ENCODE peak calls at places on chromosomes 5 and 9, in four cellular contexts. E is fibroblast of mammary gland, J is AG09309, Q is IMR-90. Y is an unnamed sample.

GRCh38 chr5:14486486-14486885 is 95.1 kb upstream of the OTULINL start:
- DNase-seq in E (peak; percentile 81), J (no peak), Q (peak; percentile 59), Y (no peak)

GRCh38 chr5:95620870-95621838 is 1.3 kb downstream of the GPR150 start:
- DNase-seq in E (no peak), J (no peak), Q (no peak), Y (no peak)

GRCh38 chr5:61344187-61344944 is 12.3 kb downstream of the ZSWIM6 start:
- DNase-seq in E (no peak), J (no peak), Q (peak; percentile 33), Y (no peak)

GRCh38 chr5:147610798-147611197 is 100.9 kb upstream of the DPYSL3 start:
- DNase-seq in E (no peak), J (no peak), Q (no peak), Y (no peak)

GRCh38 chr5:107217721-107218130 is 453.0 kb downstream of the EFNA5 start:
- DNase-seq in E (no peak), J (no peak), Q (no peak), Y (no peak)

GRCh38 chr5:66757219-66757833 is 161.1 kb downstream of the MAST4 start:
- DNase-seq in E (peak; percentile 66), J (no peak), Q (peak; percentile 44), Y (peak; percentile 83)

GRCh38 chr5:120452471-120452870 is 11.6 kb upstream of the PRR16 start:
- DNase-seq in E (peak; percentile 27), J (no peak), Q (peak; percentile 15), Y (no peak)

GRCh38 chr9:76887003-76887821 is 18.7 kb downstream of the PRUNE2 start:
- DNase-seq in E (no peak), J (no peak), Q (no peak), Y (no peak)

GRCh38 chr9:90899287-90899686 is 97.7 kb downstream of the SYK start:
- DNase-seq in E (no peak), J (no peak), Q (no peak), Y (no peak)

GRCh38 chr9:90900130-90900529 is 98.5 kb downstream of the SYK start:
- DNase-seq in E (no peak), J (no peak), Q (peak; percentile 18), Y (peak; percentile 12)

GRCh38 chr9:90895786-90896185 is 94.2 kb downstream of the SYK start:
- DNase-seq in E (no peak), J (no peak), Q (no peak), Y (no peak)

GRCh38 chr9:90896231-90896630 is 94.6 kb downstream of the SYK start:
- DNase-seq in E (no peak), J (no peak), Q (no peak), Y (no peak)

GRCh38 chr9:90898229-90898628 is 96.6 kb downstream of the SYK start:
- DNase-seq in E (peak; percentile 17), J (no peak), Q (peak; percentile 27), Y (peak; percentile 16)
- TF ChIP-seq CTCF in E (peak; percentile 40), J (peak; percentile 44), Q (peak; percentile 34), Y (peak; percentile 34)

DNA sequence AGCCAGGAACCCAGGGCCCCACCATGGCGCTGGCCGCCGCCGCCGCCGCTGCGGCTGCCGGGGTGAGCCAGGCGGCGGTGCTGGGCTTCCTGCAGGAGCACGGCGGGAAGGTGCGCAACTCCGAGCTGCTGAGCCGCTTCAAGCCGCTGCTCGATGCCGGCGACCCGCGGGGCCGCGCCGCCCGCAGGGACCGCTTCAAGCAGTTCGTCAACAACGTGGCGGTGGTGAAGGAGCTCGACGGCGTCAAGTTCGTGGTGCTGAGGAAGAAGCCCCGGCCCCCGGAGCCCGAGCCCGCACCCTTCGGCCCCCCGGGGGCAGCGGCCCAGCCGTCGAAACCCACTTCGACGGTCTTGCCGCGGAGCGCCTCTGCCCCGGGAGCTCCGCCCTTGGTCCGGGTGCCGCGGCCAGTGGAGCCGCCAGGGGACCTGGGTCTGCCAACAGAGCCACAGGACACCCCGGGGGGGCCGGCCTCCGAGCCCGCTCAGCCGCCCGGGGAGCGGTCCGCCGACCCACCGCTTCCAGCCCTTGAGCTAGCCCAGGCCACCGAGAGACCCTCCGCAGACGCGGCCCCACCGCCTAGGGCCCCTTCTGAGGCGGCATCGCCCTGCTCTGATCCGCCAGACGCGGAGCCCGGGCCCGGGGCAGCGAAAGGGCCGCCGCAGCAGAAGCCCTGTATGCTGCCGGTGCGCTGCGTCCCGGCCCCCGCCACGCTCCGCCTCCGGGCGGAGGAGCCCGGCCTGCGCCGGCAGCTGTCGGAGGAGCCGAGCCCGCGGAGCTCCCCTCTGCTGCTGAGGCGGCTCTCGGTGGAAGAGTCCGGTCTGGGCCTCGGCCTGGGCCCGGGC is 718 bp downstream of the SOWAHA start:
- DNase-seq in E (no peak), J (no peak), Q (no peak), Y (no peak)
- H3K4me3 ChIP-seq in E (no peak overlapping the region), J (no peak overlapping the region), Q (peak overlapping the region; percentile 32), Y (no peak overlapping the region)

DNA sequence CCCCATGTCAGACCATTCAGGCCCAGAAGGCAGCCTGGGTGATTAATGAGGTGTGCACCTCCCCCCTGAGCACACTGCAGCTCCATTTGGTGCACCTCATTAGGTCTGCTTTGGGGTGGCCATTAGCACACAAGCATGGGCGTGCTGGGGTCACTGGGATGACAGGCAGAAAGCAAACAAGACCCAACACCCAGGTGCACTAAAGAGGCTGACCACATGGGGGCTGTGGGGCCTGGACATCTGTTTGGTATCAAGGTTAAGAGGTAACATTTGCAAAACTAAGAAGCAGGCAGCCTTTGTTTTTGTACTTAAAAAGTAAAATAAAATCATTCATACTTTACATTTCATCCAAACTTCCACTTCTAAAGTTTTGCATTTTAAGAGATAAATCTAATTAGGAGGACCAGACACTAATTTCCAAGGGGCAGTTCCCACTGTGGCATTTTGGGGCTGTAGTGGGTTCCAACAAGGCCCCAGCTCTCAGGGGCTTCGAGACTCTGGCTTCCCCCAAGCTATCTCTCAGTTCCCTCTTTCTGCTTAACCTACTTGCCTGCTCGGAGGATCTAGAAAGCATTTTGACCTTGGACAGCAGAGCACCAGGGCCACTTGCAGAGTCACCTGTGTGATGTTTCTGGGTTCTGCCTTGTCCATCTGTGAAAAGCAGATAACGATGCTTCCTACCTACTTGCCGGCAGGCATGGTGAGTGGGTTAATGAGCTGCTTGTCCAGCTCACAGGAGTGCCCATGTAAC is 175.6 kb downstream of the MED10 start:
- DNase-seq in E (no peak), J (no peak), Q (no peak), Y (no peak)
- TF ChIP-seq CTCF in E (no peak), J (no peak), Q (no peak), Y (no peak)

GRCh38 chr5:3343211-3343610 is 252.4 kb upstream of the IRX1 start:
- DNase-seq in E (no peak), J (no peak), Q (no peak), Y (no peak)

GRCh38 chr5:3345195-3345594 is 250.4 kb upstream of the IRX1 start:
- DNase-seq in E (no peak), J (no peak), Q (no peak), Y (no peak)

GRCh38 chr5:3343911-3344310 is 251.7 kb upstream of the IRX1 start:
- DNase-seq in E (no peak), J (no peak), Q (no peak), Y (no peak)

GRCh38 chr5:3346111-3346820 is 249.4 kb upstream of the IRX1 start:
- DNase-seq in E (no peak), J (no peak), Q (no peak), Y (no peak)

GRCh38 chr5:3344671-3345070 is 251.0 kb upstream of the IRX1 start:
- DNase-seq in E (no peak), J (no peak), Q (no peak), Y (no peak)
- H3K4me3 ChIP-seq in E (no peak overlapping the region), J (no peak overlapping the region), Q (no peak overlapping the region), Y (no peak overlapping the region)

DNA sequence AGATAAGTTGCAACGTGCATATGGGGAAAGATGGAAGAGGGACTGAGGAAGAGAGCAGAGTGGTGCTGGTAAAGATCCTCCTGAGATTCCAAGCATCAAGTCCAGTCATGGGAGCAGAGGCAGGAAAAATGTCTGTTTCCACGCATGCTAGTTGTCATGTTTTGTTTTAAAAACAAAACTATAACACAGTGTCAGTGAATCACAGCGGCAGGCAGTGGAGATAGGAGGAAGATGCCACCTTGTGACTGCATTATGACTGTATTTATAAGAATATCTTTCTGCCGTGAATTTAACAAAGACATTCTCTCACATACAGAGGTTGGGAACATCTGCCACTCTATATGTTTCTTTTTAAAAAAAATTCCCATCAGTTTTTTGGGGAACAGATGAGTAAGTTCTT is 3.7 kb upstream of the SVEP1 start:
- DNase-seq in E (peak; percentile 72), J (no peak), Q (peak; percentile 71), Y (peak; percentile 68)
- TF ChIP-seq CTCF in E (peak; percentile 33), J (peak; percentile 20), Q (peak; percentile 51), Y (peak; percentile 14)

Y was measured in fibroblast of the aortic adventitia.